ENCODE peak calls at places on chromosome 3, in eight cellular contexts. F, K, O, B, A, X, S and Y are unnamed samples.

GRCh38 chr3:105157016-105157765 is 209.5 kb upstream of the ALCAM start:
- DNase-seq in S (no peak), B (no peak), X (no peak), A (no peak), F (no peak), O (no peak), K (no peak), Y (no peak)

GRCh38 chr3:130759692-130760338 is 13.2 kb upstream of the PIK3R4 start:
- DNase-seq in O (peak; percentile 50), X (peak; percentile 52), K (peak; percentile 78), A (no peak), B (no peak), F (peak; percentile 41), S (peak; percentile 67), Y (peak; percentile 60)

GRCh38 chr3:180855364-180855763 is 57.1 kb upstream of the FXR1 start:
- DNase-seq in O (no peak), K (no peak), A (no peak), X (no peak), B (no peak), S (no peak), F (no peak), Y (no peak)

GRCh38 chr3:29665688-29666087 is 384.8 kb downstream of the RBMS3 start:
- DNase-seq in B (no peak), F (no peak), O (no peak), X (no peak), S (no peak), A (no peak), K (no peak), Y (no peak)

GRCh38 chr3:11188231-11188630 is 33.9 kb downstream of the HRH1 start:
- DNase-seq in F (no peak), O (no peak), A (no peak), X (no peak), S (no peak), K (no peak), B (no peak), Y (no peak)

GRCh38 chr3:70249509-70250160 is 62.8 kb downstream of the MDFIC2 start:
- DNase-seq in S (no peak), O (no peak), A (no peak), X (no peak), B (no peak), K (no peak), F (no peak), Y (no peak)

GRCh38 chr3:30933478-30934207 is 39.2 kb upstream of the GADL1 start:
- DNase-seq in A (no peak), F (no peak), X (no peak), O (no peak), K (no peak), S (no peak), B (no peak), Y (no peak)

GRCh38 chr3:161770532-161771386 is 274.2 kb downstream of the OTOL1 start:
- DNase-seq in K (no peak), X (no peak), B (no peak), O (no peak), F (no peak), S (no peak), A (no peak), Y (no peak)

GRCh38 chr3:84184937-84185336 is 773.9 kb upstream of the CADM2 start:
- DNase-seq in F (no peak), A (no peak), B (no peak), O (no peak), K (no peak), S (no peak), X (no peak), Y (no peak)

GRCh38 chr3:113867506-113867905 is 28.9 kb downstream of the GRAMD1C start:
- DNase-seq in B (no peak), S (no peak), F (no peak), K (no peak), X (no peak), O (no peak), A (no peak), Y (no peak)

GRCh38 chr3:10281951-10282350 is 10.8 kb downstream of the GHRL start:
- DNase-seq in O (no peak), K (no peak), B (no peak), F (no peak), A (no peak), X (no peak), S (no peak), Y (no peak)

GRCh38 chr3:171878441-171879225 is 35.5 kb downstream of the TMEM212 start:
- DNase-seq in O (no peak), A (no peak), B (no peak), F (no peak), X (no peak), S (no peak), K (no peak), Y (no peak)

GRCh38 chr3:194489736-194490612 is 3.2 kb upstream of the ATP13A3 start:
- DNase-seq in A (no peak), F (no peak), X (no peak), S (peak; percentile 55), O (no peak), B (no peak), K (no peak), Y (no peak)

GRCh38 chr3:124034016-124034808 is 42.3 kb upstream of the ROPN1 start:
- DNase-seq in K (peak; percentile 47), F (no peak), B (peak; percentile 31), S (no peak), A (peak; percentile 25), X (peak; percentile 46), O (peak; percentile 23), Y (no peak)

GRCh38 chr3:101936419-101937331 is 87.4 kb downstream of the NFKBIZ start:
- DNase-seq in A (no peak), S (no peak), B (no peak), X (no peak), F (peak; percentile 54), K (no peak), O (no peak), Y (no peak)

GRCh38 chr3:133928136-133928893 is 32.6 kb upstream of the RAB6B start:
- DNase-seq in B (no peak), X (no peak), O (no peak), K (no peak), S (peak; percentile 50), F (no peak), A (no peak), Y (no peak)

GRCh38 chr3:131896285-131896684 is 138.5 kb downstream of the CPNE4 start:
- DNase-seq in F (no peak), X (no peak), A (no peak), K (no peak), B (no peak), S (no peak), O (no peak), Y (no peak)

GRCh38 chr3:125480656-125481374 is 39.2 kb downstream of the SNX4 start:
- DNase-seq in O (no peak), S (no peak), X (no peak), A (no peak), B (no peak), F (no peak), K (no peak), Y (no peak)

GRCh38 chr3:8724108-8724752 is 9.4 kb upstream of the CAV3 start:
- DNase-seq in F (no peak), B (no peak), O (no peak), K (no peak), A (no peak), X (no peak), S (no peak), Y (no peak)

GRCh38 chr3:124345845-124346244 is 353.9 kb upstream of the ROPN1 start:
- DNase-seq in O (no peak), S (no peak), X (no peak), F (no peak), K (no peak), A (no peak), B (no peak), Y (no peak)

GRCh38 chr3:24389108-24390090 is 105.3 kb downstream of the THRB start:
- DNase-seq in F (no peak), X (no peak), O (no peak), B (no peak), A (no peak), S (no peak), K (no peak), Y (no peak)

DNA sequence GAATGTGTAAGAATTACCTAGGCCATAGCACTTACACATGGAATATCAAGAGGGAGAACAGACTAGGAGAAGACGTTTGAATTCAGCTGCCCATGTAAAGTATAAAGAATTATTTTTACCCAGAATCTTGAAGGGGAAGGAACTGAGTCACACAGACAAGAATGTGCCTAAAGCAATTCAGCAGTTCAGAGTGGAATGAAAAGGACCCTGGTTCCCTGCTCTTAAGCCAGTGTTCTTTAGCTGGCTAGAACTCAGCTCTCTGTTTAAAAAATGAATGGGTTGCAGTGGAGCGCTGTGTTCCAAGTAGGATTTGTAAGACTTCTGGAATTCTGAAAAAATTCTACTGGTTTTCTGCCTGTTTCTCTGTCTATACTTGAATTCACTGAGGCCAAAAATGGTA is 440.2 kb downstream of the LPP start:
- DNase-seq in F (no peak), B (no peak), X (no peak), K (no peak), S (no peak), O (no peak), A (no peak), Y (no peak)
- H3K27ac ChIP-seq in F (no peak overlapping the region), B (peak overlapping the region; percentile 15), X (no peak overlapping the region), K (peak overlapping the region; percentile 1), S (peak overlapping the region; percentile 77), O (no peak overlapping the region), A (peak overlapping the region; percentile 49), Y (peak overlapping the region; percentile 57)

DNA sequence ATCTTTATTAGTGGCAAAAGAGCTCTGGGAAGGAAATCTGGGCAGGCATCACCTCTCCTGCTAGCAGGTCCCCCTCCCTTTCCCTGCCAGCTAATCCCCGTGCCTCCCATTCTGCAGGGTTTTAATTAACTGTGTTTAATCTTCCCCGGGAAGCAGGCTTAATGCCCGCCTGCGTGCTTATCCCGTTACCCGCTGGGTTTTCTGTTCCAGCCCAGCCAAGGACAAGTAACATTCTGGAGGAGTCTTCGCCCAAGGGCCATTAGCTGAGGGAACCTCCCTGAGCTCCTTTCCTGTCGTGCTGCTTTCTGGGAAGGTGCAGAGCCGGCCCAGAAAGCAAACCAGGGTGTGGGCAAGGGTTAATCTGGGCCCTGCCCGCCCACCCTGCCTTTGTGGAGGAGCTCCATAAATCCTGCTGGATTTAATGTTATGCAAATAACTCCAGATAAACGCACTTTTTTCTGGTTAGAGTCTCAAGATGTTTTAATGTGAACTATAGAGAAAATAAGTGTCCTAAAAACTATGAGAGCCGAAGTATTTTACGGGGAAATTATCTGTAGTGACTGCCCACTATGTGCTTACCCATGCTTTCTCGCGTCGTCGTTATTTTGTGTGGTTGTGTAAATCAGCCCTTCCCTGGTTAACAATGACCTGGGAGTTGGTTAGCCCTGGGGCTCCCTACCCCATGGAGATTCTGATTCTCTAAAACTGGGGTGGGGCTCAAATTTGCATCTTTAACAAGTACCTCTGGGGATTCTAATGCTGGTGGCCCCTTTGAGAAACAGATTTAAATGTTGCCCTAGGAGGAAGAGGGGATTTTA is 25.9 kb downstream of the TRIM71 start:
- DNase-seq in K (no peak), O (no peak), X (no peak), S (no peak), A (no peak), F (no peak), B (no peak), Y (no peak)
- H3K4me1 ChIP-seq in K (peaks cover 73% of the 10 kb centered on the region), O (peaks cover 8% of the 10 kb centered on the region), X (peaks cover 19% of the 10 kb centered on the region), S (no peaks in the 10 kb centered on the region), A (peaks cover 4% of the 10 kb centered on the region), F (no peaks in the 10 kb centered on the region), B (peaks cover 6% of the 10 kb centered on the region), Y (no peaks in the 10 kb centered on the region)

GRCh38 chr3:150868282-150868681 is 37.0 kb downstream of the MINDY4B start:
- DNase-seq in O (no peak), S (no peak), A (no peak), F (no peak), B (no peak), X (no peak), K (no peak), Y (no peak)
- H3K27me3 ChIP-seq in O (no peaks in the 10 kb centered on the region), S (no peaks in the 10 kb centered on the region), A (no peaks in the 10 kb centered on the region), F (no peaks in the 10 kb centered on the region), B (no peaks in the 10 kb centered on the region), X (no peaks in the 10 kb centered on the region), K (no peaks in the 10 kb centered on the region), Y (no peaks in the 10 kb centered on the region)

GRCh38 chr3:188853896-188854295 is 317.9 kb upstream of the TPRG1 start:
- DNase-seq in F (no peak), K (no peak), O (no peak), S (no peak), A (no peak), X (no peak), B (no peak), Y (no peak)
- H3K27ac ChIP-seq in F (no peak overlapping the region), K (peak overlapping the region; percentile 9), O (no peak overlapping the region), S (peak overlapping the region; percentile 73), A (peak overlapping the region; percentile 67), X (no peak overlapping the region), B (peak overlapping the region; percentile 39), Y (peak overlapping the region; percentile 73)